ENCODE peak calls at places on chromosomes 4 and X, in ten cellular contexts. N is activated T-cell treated with anti-CD3 and anti-CD28 coated beads for 48 hours; C is midbrain; D is fibroblast of mammary gland; R is amniotic stem cell; K is cardiac fibroblast; B is CD4-positive, CD25-positive, alpha-beta regulatory T cell; Z is Calu3; X is stimulated activated CD4-positive, alpha-beta T cell treated with anti-CD3 and anti-CD28 coated beads, Interleukin-1b, Interleukin-23, amount 100 ng/mL, for 48 hours; I is neural progenitor cell. T is an unnamed sample.

GRCh38 chrX:38519651-38520050 is 41.7 kb upstream of the TSPAN7 start:
- DNase-seq in Z (no peak), C (no peak), D (no peak), N (no peak), R (no peak), K (no peak), I (no peak), B (no peak), X (no peak), T (no peak)

GRCh38 chr4:40466789-40467188 is 131.7 kb downstream of the CHRNA9 start:
- DNase-seq in N (no peak), R (no peak), B (no peak), I (no peak), X (no peak), D (no peak), C (no peak), K (no peak), Z (no peak), T (no peak)

GRCh38 chrX:22155126-22155525 is 117.6 kb upstream of the CBLL2 start:
- DNase-seq in D (no peak), K (no peak), I (no peak), B (no peak), N (no peak), C (no peak), Z (no peak), X (no peak), R (no peak), T (no peak)

GRCh38 chr4:122576261-122577188 is 44.3 kb downstream of the IL21 start:
- DNase-seq in N (no peak), B (no peak), R (peak; percentile 8), Z (peak; percentile 42), C (peak; percentile 74), I (peak; percentile 45), X (peak; percentile 58), D (peak; percentile 60), K (peak; percentile 66), T (peak; percentile 23)

GRCh38 chr4:3374011-3374645 is 67.6 kb upstream of the HGFAC start:
- DNase-seq in K (no peak), X (no peak), B (no peak), Z (no peak), C (no peak), R (no peak), N (no peak), I (no peak), D (no peak), T (no peak)

GRCh38 chr4:61200991-61201526 is 933 bp downstream of the ADGRL3 start:
- DNase-seq in C (peak; percentile 67), I (peak; percentile 63), D (no peak), N (no peak), Z (peak; percentile 12), X (no peak), B (no peak), R (no peak), K (peak; percentile 38), T (no peak)

GRCh38 chr4:7396186-7396585 is 38.5 kb downstream of the PSAPL1 start:
- DNase-seq in N (no peak), I (no peak), K (no peak), D (no peak), B (no peak), R (no peak), C (no peak), X (no peak), Z (no peak), T (no peak)

GRCh38 chr4:127479031-127479622 is 153.6 kb upstream of the INTU start:
- DNase-seq in I (peak; percentile 57), R (peak; percentile 23), Z (no peak), N (no peak), D (peak; percentile 59), K (peak; percentile 49), C (peak; percentile 0), X (no peak), B (no peak), T (peak; percentile 9)

GRCh38 chr4:152965614-152966013 is 29.5 kb downstream of the FHDC1 start:
- DNase-seq in K (no peak), Z (no peak), X (no peak), B (no peak), D (peak; percentile 18), I (no peak), C (no peak), N (no peak), R (no peak), T (no peak)

GRCh38 chrX:37060999-37061398 is 52.8 kb downstream of the FAM47C start:
- DNase-seq in N (no peak), R (peak; percentile 0), D (peak; percentile 46), C (peak; percentile 29), B (no peak), X (no peak), I (peak; percentile 54), K (peak; percentile 55), Z (peak; percentile 57), T (peak; percentile 5)

GRCh38 chrX:120302434-120302833 is 8.8 kb downstream of the TMEM255A start:
- DNase-seq in D (no peak), C (no peak), I (peak; percentile 4), N (no peak), B (no peak), K (no peak), R (no peak), X (peak; percentile 22), Z (peak; percentile 2), T (no peak)

GRCh38 chrX:115494133-115494532 is 66.8 kb upstream of the PLS3 start:
- DNase-seq in D (no peak), K (no peak), N (no peak), C (peak; percentile 56), R (no peak), I (peak; percentile 62), B (no peak), Z (no peak), X (no peak), T (peak; percentile 6)

GRCh38 chr4:126839066-126839465 is 793.7 kb upstream of the INTU start:
- DNase-seq in Z (no peak), C (no peak), D (peak; percentile 50), K (peak; percentile 28), X (no peak), I (no peak), R (peak; percentile 40), N (no peak), B (no peak), T (peak; percentile 35)

GRCh38 chr4:185280608-185281007 is 71.2 kb downstream of the SNX25 start:
- DNase-seq in Z (no peak), B (no peak), R (no peak), D (no peak), X (no peak), N (no peak), K (no peak), I (no peak), C (no peak), T (no peak)

GRCh38 chr4:52204921-52205320 is 153.8 kb downstream of the SPATA18 start:
- DNase-seq in D (no peak), K (no peak), C (no peak), I (no peak), X (no peak), R (no peak), N (no peak), B (no peak), Z (no peak), T (no peak)

GRCh38 chrX:102154900-102155805 is 624 bp downstream of the BEX5 start:
- DNase-seq in K (no peak), X (peak; percentile 7), I (peak; percentile 1), Z (peak; percentile 14), D (no peak), C (no peak), R (no peak), N (peak; percentile 2), B (peak; percentile 3), T (no peak)

GRCh38 chr4:41939016-41939623 is 3.9 kb downstream of the TMEM33 start:
- DNase-seq in Z (no peak), N (no peak), C (no peak), B (no peak), X (no peak), D (peak; percentile 61), R (no peak), K (peak; percentile 8), I (no peak), T (peak; percentile 33)

GRCh38 chrX:78747471-78747870 is at the start of gene LPAR4:
- DNase-seq in B (no peak), C (peak; percentile 25), D (peak; percentile 34), X (no peak), K (peak; percentile 27), R (no peak), Z (no peak), I (peak; percentile 88), N (no peak), T (no peak)

GRCh38 chrX:149540621-149541520 is at the start of gene EOLA1:
- DNase-seq in R (peak; percentile 84), N (peak; percentile 78), C (peak; percentile 80), I (no peak), K (peak; percentile 98), D (peak; percentile 94), B (peak; percentile 87), X (peak; percentile 92), Z (peak; percentile 86), T (peak; percentile 91)

GRCh38 chrX:53089224-53089842 is 4.6 kb upstream of the KANTR start:
- DNase-seq in C (peak; percentile 63), K (peak; percentile 78), Z (peak; percentile 52), X (no peak), R (peak; percentile 16), N (no peak), D (peak; percentile 74), I (peak; percentile 52), B (no peak), T (peak; percentile 54)

GRCh38 chr4:76809594-76810305 is 88.2 kb downstream of the SOWAHB start:
- DNase-seq in B (no peak), X (no peak), C (no peak), D (peak; percentile 42), Z (no peak), I (no peak), R (no peak), K (peak; percentile 13), N (no peak), T (peak; percentile 4)

GRCh38 chr4:159607824-159608223 is 504.9 kb downstream of the RAPGEF2 start:
- DNase-seq in Z (peak; percentile 11), B (no peak), K (no peak), N (no peak), C (no peak), X (no peak), I (peak; percentile 84), R (no peak), D (no peak), T (no peak)

GRCh38 chr4:6772223-6772928 is 10.2 kb upstream of the KIAA0232 start:
- DNase-seq in N (no peak), I (no peak), X (no peak), K (peak; percentile 23), Z (no peak), B (no peak), C (no peak), R (no peak), D (no peak), T (no peak)

GRCh38 chr4:52250124-52250523 is 199.0 kb downstream of the SPATA18 start:
- DNase-seq in C (no peak), D (peak; percentile 90), I (no peak), K (peak; percentile 39), X (no peak), B (no peak), N (no peak), R (no peak), Z (no peak), T (no peak)

T was measured in HCEC 1CT.